ENCODE peak calls at places on chromosomes 5 and 9, in nine cellular contexts. K, B, Z, E, X, O, R, L and W are unnamed samples.

GRCh38 chr5:56585973-56586740 is 229.2 kb upstream of the MAP3K1 start:
- DNase-seq in K (no peak), B (peak; percentile 53), Z (peak; percentile 41), E (no peak), X (no peak), O (peak; percentile 80), R (peak; percentile 59), L (no peak), W (no peak)

GRCh38 chr9:17219261-17219660 is 84.4 kb downstream of the CNTLN start:
- DNase-seq in K (peak; percentile 16), B (no peak), Z (no peak), E (no peak), X (no peak), O (no peak), R (no peak), L (no peak), W (no peak)

GRCh38 chr5:164893071-164893470 is 1387.7 kb downstream of the MAT2B start:
- DNase-seq in K (no peak), B (no peak), Z (no peak), E (no peak), X (no peak), O (no peak), R (no peak), L (no peak), W (no peak)

GRCh38 chr5:76402251-76402879 is 720 bp upstream of the IQGAP2 start:
- DNase-seq in K (no peak), B (peak; percentile 37), Z (peak; percentile 36), E (peak; percentile 91), X (no peak), O (peak; percentile 88), R (peak; percentile 60), L (no peak), W (peak; percentile 84)

GRCh38 chr9:88953401-88954029 is 37.8 kb upstream of the S1PR3 start:
- DNase-seq in K (peak; percentile 88), B (no peak), Z (no peak), E (no peak), X (no peak), O (no peak), R (no peak), L (no peak), W (no peak)

GRCh38 chr5:154857091-154857533 is 1.3 kb upstream of the CNOT8 start:
- DNase-seq in K (no peak), B (peak; percentile 89), Z (peak; percentile 89), E (no peak), X (no peak), O (no peak), R (no peak), L (no peak), W (no peak)

GRCh38 chr5:55509097-55509496 is 25.7 kb downstream of the PLPP1 start:
- DNase-seq in K (no peak), B (no peak), Z (no peak), E (no peak), X (no peak), O (no peak), R (no peak), L (no peak), W (no peak)

GRCh38 chr9:121282309-121283071 is 14.5 kb downstream of the GSN start:
- DNase-seq in K (peak; percentile 96), B (peak; percentile 75), Z (peak; percentile 79), E (no peak), X (no peak), O (no peak), R (peak; percentile 79), L (no peak), W (no peak)

GRCh38 chr5:112004867-112005532 is 248.0 kb upstream of the NREP start:
- DNase-seq in K (peak; percentile 92), B (no peak), Z (no peak), E (peak; percentile 69), X (no peak), O (no peak), R (no peak), L (no peak), W (no peak)

GRCh38 chr9:126536836-126537465 is 76.8 kb upstream of the LMX1B start:
- DNase-seq in K (no peak), B (no peak), Z (no peak), E (no peak), X (no peak), O (peak; percentile 52), R (no peak), L (no peak), W (no peak)

GRCh38 chr9:79387091-79387490 is 184.7 kb upstream of the TLE4 start:
- DNase-seq in K (no peak), B (no peak), Z (no peak), E (no peak), X (no peak), O (no peak), R (no peak), L (peak; percentile 30), W (no peak)

DNA sequence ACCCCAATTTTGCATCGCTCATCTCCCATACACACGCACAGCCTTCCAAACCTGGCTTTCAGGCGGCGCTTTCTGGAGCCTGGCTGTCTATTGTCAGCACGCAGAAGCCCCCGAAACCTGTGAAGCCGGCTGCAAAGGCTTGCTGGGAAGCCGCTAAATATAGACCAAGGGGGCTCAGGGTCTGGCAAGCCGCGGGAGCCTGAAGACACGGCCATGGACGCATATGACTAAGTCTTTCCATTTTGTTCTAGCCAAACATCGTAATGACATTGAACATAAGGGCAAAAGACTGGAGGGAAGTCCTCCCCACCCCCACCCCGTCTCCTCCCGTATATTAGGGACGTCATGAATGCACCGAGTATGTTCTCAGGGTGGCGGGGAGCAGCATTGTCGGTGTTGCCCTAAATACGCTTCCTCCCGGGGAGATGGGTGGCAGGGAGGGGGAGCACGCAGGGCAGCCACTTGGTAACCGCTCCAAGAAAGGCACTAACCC is 1.1 kb downstream of the CTNND2 start:
- DNase-seq in K (no peak), B (no peak), Z (no peak), E (no peak), X (no peak), O (no peak), R (no peak), L (no peak), W (peak; percentile 0)
- H3K4me3 ChIP-seq in K (no peak overlapping the region), B (peak overlapping the region; percentile 59), Z (no peak overlapping the region), E (no peak overlapping the region), X (no peak overlapping the region), O (peak overlapping the region; percentile 69), R (no peak overlapping the region), L (no peak overlapping the region), W (no peak overlapping the region)

GRCh38 chr5:13833440-13833839 is 111.0 kb downstream of the DNAH5 start:
- DNase-seq in K (no peak), B (no peak), Z (no peak), E (no peak), X (no peak), O (no peak), R (no peak), L (no peak), W (no peak)

GRCh38 chr5:13830536-13830935 is 114.0 kb downstream of the DNAH5 start:
- DNase-seq in K (no peak), B (no peak), Z (no peak), E (no peak), X (no peak), O (no peak), R (no peak), L (no peak), W (no peak)

DNA sequence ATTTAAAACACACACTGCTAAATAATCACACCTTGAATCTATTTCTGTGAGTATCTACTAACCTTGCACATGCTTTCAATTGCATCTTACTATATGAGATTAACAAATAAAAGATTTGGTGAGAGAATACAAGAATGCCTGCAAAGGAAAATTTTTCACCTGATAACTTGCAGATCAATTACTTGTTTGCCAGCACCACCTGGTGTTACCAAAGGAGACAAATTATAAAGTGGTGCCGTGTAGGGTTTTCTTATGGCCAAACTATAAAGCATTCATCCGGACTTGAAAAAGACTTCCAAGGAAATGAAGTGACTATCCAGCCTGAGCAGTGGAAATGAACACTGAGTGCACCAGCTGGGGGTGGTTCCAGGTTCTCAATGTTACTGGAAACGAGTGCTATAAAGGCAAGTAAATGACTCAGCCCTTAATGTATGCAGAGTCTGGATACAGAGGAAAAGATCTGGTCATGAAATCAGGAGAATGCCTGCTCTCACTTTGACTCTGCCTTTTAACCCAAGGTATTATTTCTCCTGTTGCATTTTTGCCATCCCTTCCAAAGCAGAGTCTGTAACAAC is 113.2 kb downstream of the DNAH5 start:
- DNase-seq in K (peak; percentile 0), B (no peak), Z (no peak), E (no peak), X (no peak), O (no peak), R (no peak), L (peak; percentile 29), W (no peak)
- TF ChIP-seq CTCF in K (peak; percentile 1), B (no peak), Z (no peak), E (no peak), X (no peak), O (no peak), R (no peak), L (no peak), W (no peak)

GRCh38 chr9:112485574-112485973 is 1.1 kb upstream of the KIAA1958 start:
- DNase-seq in K (no peak), B (no peak), Z (no peak), E (no peak), X (no peak), O (no peak), R (no peak), L (no peak), W (no peak)
- H3K4me3 ChIP-seq in K (no peak overlapping the region), B (peak overlapping the region; percentile 90), Z (no peak overlapping the region), E (peak overlapping the region; percentile 97), X (no peak overlapping the region), O (peak overlapping the region; percentile 98), R (peak overlapping the region; percentile 93), L (no peak overlapping the region), W (peak overlapping the region; percentile 94)

GRCh38 chr5:108148715-108149139 is 233.2 kb downstream of the FBXL17 start:
- DNase-seq in K (peak; percentile 17), B (no peak), Z (no peak), E (peak; percentile 15), X (no peak), O (no peak), R (no peak), L (no peak), W (no peak)
- TF ChIP-seq CTCF in K (peak; percentile 58), B (peak; percentile 62), Z (peak; percentile 13), E (peak; percentile 39), X (peak; percentile 50), O (no peak), R (peak; percentile 50), L (peak; percentile 61), W (peak; percentile 47)